ENCODE peak calls at places on chromosomes 5 and 9, in nine cellular contexts. U, Z, Y, V, I, D, F, P and E are unnamed samples.
A peak's percentile ranks its signal among the peaks of the same experiment; 100 is the strongest.

GRCh38 chr5:178199581-178200434 is 4.5 kb upstream of the HNRNPAB start:
- DNase-seq in V (peak; percentile 19), F (no peak), I (no peak), P (no peak), Y (no peak), U (no peak), D (peak; percentile 28), Z (no peak), E (no peak)

GRCh38 chr5:168377525-168377924 is 86.1 kb downstream of the WWC1 start:
- DNase-seq in D (no peak), Y (no peak), Z (no peak), F (no peak), U (no peak), P (no peak), I (no peak), V (no peak), E (no peak)

GRCh38 chr5:123875444-123876264 is 363.7 kb downstream of the CSNK1G3 start:
- DNase-seq in V (no peak), Y (no peak), D (no peak), P (no peak), Z (no peak), U (no peak), I (peak; percentile 11), F (no peak), E (peak; percentile 14)

GRCh38 chr5:84118551-84118950 is 266.1 kb downstream of the EDIL3 start:
- DNase-seq in V (no peak), D (no peak), Z (no peak), F (no peak), P (no peak), I (no peak), Y (no peak), U (no peak), E (no peak)

GRCh38 chr5:68285857-68286611 is 70.5 kb downstream of the PIK3R1 start:
- DNase-seq in F (no peak), U (peak; percentile 43), P (peak; percentile 44), D (no peak), Z (peak; percentile 65), Y (peak; percentile 69), V (no peak), I (peak; percentile 61), E (no peak)

GRCh38 chr9:22210262-22210661 is 201.2 kb upstream of the CDKN2B start:
- DNase-seq in I (peak; percentile 36), U (no peak), D (no peak), F (no peak), P (no peak), V (no peak), Y (peak; percentile 37), Z (no peak), E (no peak)

GRCh38 chr5:56190500-56190899 is 42.6 kb downstream of the ANKRD55 start:
- DNase-seq in Z (peak; percentile 80), V (no peak), D (peak; percentile 70), Y (peak; percentile 96), I (no peak), U (peak; percentile 62), F (no peak), P (no peak), E (peak; percentile 33)

GRCh38 chr5:151688406-151688805 is 1.7 kb upstream of the SPARC start:
- DNase-seq in D (no peak), Z (no peak), V (no peak), U (no peak), I (no peak), F (no peak), Y (no peak), P (no peak), E (no peak)

DNA sequence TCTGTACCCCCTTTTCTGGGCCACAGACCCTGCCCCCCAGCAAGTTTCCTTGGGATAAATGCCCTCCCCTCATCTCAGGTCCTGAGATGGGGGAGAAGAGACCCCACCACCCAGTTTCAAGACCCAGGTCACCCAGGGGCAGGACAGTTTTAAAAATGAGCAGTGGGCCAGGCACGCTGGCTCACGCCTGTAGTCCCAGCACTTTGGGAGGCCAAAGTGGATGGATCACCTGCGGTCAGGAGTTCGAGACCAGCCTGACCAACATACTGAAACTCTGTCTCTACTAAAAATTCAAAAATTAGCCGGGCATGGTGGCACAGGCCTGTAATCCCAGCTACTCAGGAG is 6.1 kb downstream of the PTGES2 start:
- DNase-seq in U (no peak), Y (no peak), I (no peak), Z (no peak), F (peak; percentile 22), D (no peak), V (no peak), P (no peak), E (no peak)
- H3K4me3 ChIP-seq in U (no peak overlapping the region), Y (no peak overlapping the region), I (no peak overlapping the region), Z (no peak overlapping the region), F (no peak overlapping the region), D (no peak overlapping the region), V (no peak overlapping the region), P (no peak overlapping the region), E (no peak overlapping the region)

GRCh38 chr9:136380381-136380780 is 6.9 kb upstream of the CARD9 start:
- DNase-seq in I (no peak), Z (no peak), U (no peak), Y (no peak), P (no peak), F (no peak), V (no peak), D (no peak), E (no peak)

GRCh38 chr9:136379891-136380290 is 6.4 kb upstream of the CARD9 start:
- DNase-seq in U (no peak), F (no peak), P (no peak), I (no peak), Y (no peak), V (no peak), D (no peak), Z (no peak), E (no peak)

GRCh38 chr9:136381311-136381710 is 7.8 kb upstream of the CARD9 start:
- DNase-seq in F (no peak), I (no peak), Y (no peak), Z (no peak), U (no peak), D (no peak), V (no peak), P (no peak), E (no peak)

GRCh38 chr9:136383436-136383835 is 10.0 kb upstream of the CARD9 start:
- DNase-seq in P (no peak), I (no peak), D (no peak), Z (no peak), F (peak; percentile 58), U (no peak), Y (no peak), V (no peak), E (no peak)

GRCh38 chr9:136381966-136382513 is 8.6 kb upstream of the CARD9 start:
- DNase-seq in I (no peak), Y (no peak), U (no peak), F (peak; percentile 51), P (no peak), V (no peak), Z (no peak), D (no peak), E (no peak)
- TF ChIP-seq POLR2A in I (no peak), Y (no peak), U (no peak), F (no peak), P (no peak), V (no peak), Z (no peak), D (no peak), E (no peak)

GRCh38 chr5:107567901-107568671 is 102.7 kb downstream of the EFNA5 start:
- DNase-seq in D (no peak), F (no peak), P (no peak), Z (no peak), I (no peak), Y (no peak), V (no peak), U (no peak), E (no peak)

GRCh38 chr5:107571621-107572489 is 98.9 kb downstream of the EFNA5 start:
- DNase-seq in I (peak; percentile 96), D (peak; percentile 96), U (peak; percentile 99), F (peak; percentile 93), V (peak; percentile 95), P (peak; percentile 83), Z (peak; percentile 84), Y (peak; percentile 97), E (peak; percentile 97)

GRCh38 chr5:107566537-107566875 is 104.2 kb downstream of the EFNA5 start:
- DNase-seq in V (no peak), I (no peak), F (no peak), U (no peak), Z (no peak), P (no peak), D (no peak), Y (no peak), E (no peak)

GRCh38 chr5:107572800-107573368 is 97.9 kb downstream of the EFNA5 start:
- DNase-seq in I (no peak), Y (no peak), F (no peak), D (no peak), Z (no peak), P (no peak), U (no peak), V (no peak), E (no peak)

GRCh38 chr5:107570805-107571531 is 99.8 kb downstream of the EFNA5 start:
- DNase-seq in V (no peak), P (no peak), I (peak; percentile 41), F (no peak), Y (peak; percentile 95), D (no peak), Z (no peak), U (no peak), E (peak; percentile 55)
- H3K27ac ChIP-seq in V (peak overlapping the region; percentile 86), P (no peak overlapping the region), I (peak overlapping the region; percentile 89), F (peak overlapping the region; percentile 89), Y (peak overlapping the region; percentile 88), D (peak overlapping the region; percentile 66), Z (no peak overlapping the region), U (no peak overlapping the region), E (peak overlapping the region; percentile 84)

GRCh38 chr5:76319673-76320072 is 83.4 kb upstream of the IQGAP2 start:
- DNase-seq in U (no peak), F (no peak), V (no peak), Z (no peak), Y (no peak), I (no peak), D (no peak), P (no peak), E (no peak)

GRCh38 chr5:76326559-76327351 is 76.3 kb upstream of the IQGAP2 start:
- DNase-seq in Y (no peak), P (no peak), D (no peak), F (no peak), U (no peak), I (no peak), V (no peak), Z (no peak), E (no peak)

GRCh38 chr5:76325876-76326491 is 77.1 kb upstream of the IQGAP2 start:
- DNase-seq in I (no peak), P (no peak), V (no peak), D (no peak), F (no peak), Y (no peak), Z (no peak), U (no peak), E (peak; percentile 59)

GRCh38 chr5:76329346-76329745 is 73.7 kb upstream of the IQGAP2 start:
- DNase-seq in D (no peak), P (no peak), Z (no peak), Y (no peak), F (no peak), I (no peak), V (no peak), U (no peak), E (no peak)

DNA sequence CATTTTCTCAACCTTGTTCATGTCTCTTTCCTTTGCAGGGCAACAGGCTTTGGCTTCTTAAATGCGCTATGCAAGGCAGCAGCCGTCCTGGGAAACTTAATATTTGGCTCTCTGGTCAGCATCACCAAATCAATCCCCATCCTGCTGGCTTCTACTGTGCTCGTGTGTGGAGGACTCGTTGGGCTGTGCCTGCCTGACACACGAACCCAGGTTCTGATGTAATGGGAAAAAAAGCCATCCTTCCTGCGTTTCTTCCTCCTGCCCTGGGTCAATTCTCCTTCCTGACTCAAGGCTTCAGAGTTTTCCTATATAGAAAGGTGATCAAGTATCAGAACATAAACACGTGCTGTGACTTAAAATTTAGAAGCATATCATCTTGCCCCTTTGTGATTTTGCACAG is 77.8 kb upstream of the IQGAP2 start:
- DNase-seq in Z (no peak), P (no peak), F (no peak), Y (no peak), U (no peak), I (no peak), V (no peak), D (no peak), E (no peak)
- H3K4me3 ChIP-seq in Z (no peak overlapping the region), P (no peak overlapping the region), F (no peak overlapping the region), Y (no peak overlapping the region), U (no peak overlapping the region), I (no peak overlapping the region), V (no peak overlapping the region), D (no peak overlapping the region), E (no peak overlapping the region)